ENCODE peak calls at places on chromosomes 5 and 9, in five cellular contexts. One of them, this sample, is unnamed.

GRCh38 chr5:180098991-180099732 is 27.6 kb upstream of the RNF130 start:
- DNase-seq in lung: peak
- DNase-seq in GM10248: no peak
- DNase-seq in coronary artery: peak
- DNase-seq in NCI-H748 treated with DMSO at 0.1 percent for 48 hours: no peak
- DNase-seq in this sample: peak

GRCh38 chr5:78699565-78700143 is 51.1 kb upstream of the LHFPL2 start:
- DNase-seq in NCI-H748 treated with DMSO at 0.1 percent for 48 hours: no peak
- DNase-seq in lung: no peak
- DNase-seq in GM10248: no peak
- DNase-seq in coronary artery: no peak
- DNase-seq in this sample: no peak

GRCh38 chr5:44707721-44708120 is 101.0 kb upstream of the MRPS30 start:
- DNase-seq in GM10248: no peak
- DNase-seq in lung: no peak
- DNase-seq in coronary artery: no peak
- DNase-seq in NCI-H748 treated with DMSO at 0.1 percent for 48 hours: no peak
- DNase-seq in this sample: no peak

GRCh38 chr5:156892223-156892622 is 42.1 kb downstream of the PPP1R2B start:
- DNase-seq in lung: no peak
- DNase-seq in GM10248: no peak
- DNase-seq in NCI-H748 treated with DMSO at 0.1 percent for 48 hours: no peak
- DNase-seq in coronary artery: no peak
- DNase-seq in this sample: no peak

GRCh38 chr9:124257865-124258764 is at the start of gene NEK6:
- DNase-seq in NCI-H748 treated with DMSO at 0.1 percent for 48 hours: no peak
- DNase-seq in GM10248: peak
- DNase-seq in lung: no peak
- DNase-seq in coronary artery: no peak
- DNase-seq in this sample: no peak

GRCh38 chr5:175696139-175696854 is 38.4 kb downstream of the HRH2 start:
- DNase-seq in GM10248: peak
- DNase-seq in lung: peak
- DNase-seq in coronary artery: no peak
- DNase-seq in NCI-H748 treated with DMSO at 0.1 percent for 48 hours: peak
- DNase-seq in this sample: no peak

GRCh38 chr5:2184024-2184362 is 301.3 kb upstream of the IRX4 start:
- DNase-seq in lung: no peak
- DNase-seq in NCI-H748 treated with DMSO at 0.1 percent for 48 hours: no peak
- DNase-seq in GM10248: no peak
- DNase-seq in coronary artery: peak
- DNase-seq in this sample: no peak

GRCh38 chr9:37255187-37255586 is 134.8 kb downstream of the ZCCHC7 start:
- DNase-seq in NCI-H748 treated with DMSO at 0.1 percent for 48 hours: no peak
- DNase-seq in lung: no peak
- DNase-seq in GM10248: no peak
- DNase-seq in coronary artery: no peak
- DNase-seq in this sample: no peak

GRCh38 chr5:118791986-118792734 is 196.2 kb downstream of the DTWD2 start:
- DNase-seq in GM10248: peak
- DNase-seq in coronary artery: no peak
- DNase-seq in lung: no peak
- DNase-seq in NCI-H748 treated with DMSO at 0.1 percent for 48 hours: peak
- DNase-seq in this sample: no peak

GRCh38 chr9:133031130-133031422 is 279 bp downstream of the GTF3C5 start:
- DNase-seq in GM10248: no peak
- DNase-seq in lung: no peak
- DNase-seq in coronary artery: no peak
- DNase-seq in NCI-H748 treated with DMSO at 0.1 percent for 48 hours: no peak
- DNase-seq in this sample: no peak

GRCh38 chr5:55865831-55866230 is 14.7 kb downstream of the IL31RA start:
- DNase-seq in NCI-H748 treated with DMSO at 0.1 percent for 48 hours: no peak
- DNase-seq in lung: no peak
- DNase-seq in GM10248: no peak
- DNase-seq in coronary artery: no peak
- DNase-seq in this sample: no peak

GRCh38 chr5:74042559-74043357 is 416.8 kb downstream of the ARHGEF28 start:
- DNase-seq in GM10248: no peak
- DNase-seq in lung: peak
- DNase-seq in NCI-H748 treated with DMSO at 0.1 percent for 48 hours: no peak
- DNase-seq in coronary artery: no peak
- DNase-seq in this sample: no peak

GRCh38 chr9:9996259-9996658 is 616.5 kb downstream of the PTPRD start:
- DNase-seq in GM10248: no peak
- DNase-seq in coronary artery: no peak
- DNase-seq in lung: no peak
- DNase-seq in NCI-H748 treated with DMSO at 0.1 percent for 48 hours: no peak
- DNase-seq in this sample: no peak

GRCh38 chr9:114308361-114308950 is 14.4 kb upstream of the ORM1 start:
- DNase-seq in coronary artery: peak
- DNase-seq in lung: no peak
- DNase-seq in NCI-H748 treated with DMSO at 0.1 percent for 48 hours: no peak
- DNase-seq in GM10248: no peak
- DNase-seq in this sample: peak

GRCh38 chr9:14924821-14925220 is 14.6 kb upstream of the FREM1 start:
- DNase-seq in NCI-H748 treated with DMSO at 0.1 percent for 48 hours: no peak
- DNase-seq in lung: no peak
- DNase-seq in coronary artery: no peak
- DNase-seq in GM10248: no peak
- DNase-seq in this sample: no peak

GRCh38 chr5:6873359-6873758 is 160.1 kb downstream of the TENT4A start:
- DNase-seq in lung: no peak
- DNase-seq in coronary artery: peak
- DNase-seq in NCI-H748 treated with DMSO at 0.1 percent for 48 hours: peak
- DNase-seq in GM10248: no peak
- DNase-seq in this sample: no peak

GRCh38 chr5:143207563-143208364 is 195.7 kb downstream of the NR3C1 start:
- DNase-seq in NCI-H748 treated with DMSO at 0.1 percent for 48 hours: peak
- DNase-seq in coronary artery: no peak
- DNase-seq in lung: no peak
- DNase-seq in GM10248: no peak
- DNase-seq in this sample: no peak

GRCh38 chr5:134564396-134564795 is 38.9 kb downstream of the JADE2 start:
- DNase-seq in GM10248: no peak
- DNase-seq in lung: no peak
- DNase-seq in NCI-H748 treated with DMSO at 0.1 percent for 48 hours: no peak
- DNase-seq in coronary artery: no peak
- DNase-seq in this sample: no peak

GRCh38 chr5:116032094-116032517 is at the start of gene ARL14EPL:
- DNase-seq in NCI-H748 treated with DMSO at 0.1 percent for 48 hours: no peak
- DNase-seq in GM10248: peak
- DNase-seq in lung: peak
- DNase-seq in coronary artery: no peak
- DNase-seq in this sample: no peak

GRCh38 chr9:127776919-127777280 is 1.6 kb downstream of the SH2D3C start:
- DNase-seq in NCI-H748 treated with DMSO at 0.1 percent for 48 hours: no peak
- DNase-seq in GM10248: no peak
- DNase-seq in lung: no peak
- DNase-seq in coronary artery: no peak
- DNase-seq in this sample: no peak

GRCh38 chr9:13970018-13970417 is 343.9 kb downstream of the NFIB start:
- DNase-seq in coronary artery: no peak
- DNase-seq in lung: no peak
- DNase-seq in GM10248: no peak
- DNase-seq in NCI-H748 treated with DMSO at 0.1 percent for 48 hours: no peak
- DNase-seq in this sample: no peak

GRCh38 chr5:173331956-173332479 is 3.8 kb upstream of the STC2 start:
- DNase-seq in lung: peak
- DNase-seq in NCI-H748 treated with DMSO at 0.1 percent for 48 hours: peak
- DNase-seq in GM10248: peak
- DNase-seq in coronary artery: peak
- DNase-seq in this sample: no peak

GRCh38 chr5:32002755-32003154 is 171.4 kb downstream of the GOLPH3 start:
- DNase-seq in NCI-H748 treated with DMSO at 0.1 percent for 48 hours: no peak
- DNase-seq in coronary artery: no peak
- DNase-seq in lung: no peak
- DNase-seq in GM10248: no peak
- DNase-seq in this sample: peak

GRCh38 chr9:130689937-130690700 is 3.5 kb upstream of the EXOSC2 start:
- DNase-seq in coronary artery: peak
- DNase-seq in GM10248: no peak
- DNase-seq in NCI-H748 treated with DMSO at 0.1 percent for 48 hours: peak
- DNase-seq in lung: peak
- DNase-seq in this sample: no peak

GRCh38 chr5:89229331-89230070 is 346.5 kb upstream of the MEF2C start:
- DNase-seq in coronary artery: no peak
- DNase-seq in NCI-H748 treated with DMSO at 0.1 percent for 48 hours: no peak
- DNase-seq in GM10248: no peak
- DNase-seq in lung: no peak
- DNase-seq in this sample: no peak

GRCh38 chr5:103263054-103263453 is 4.5 kb downstream of the MACIR start:
- DNase-seq in NCI-H748 treated with DMSO at 0.1 percent for 48 hours: no peak
- DNase-seq in coronary artery: no peak
- DNase-seq in lung: no peak
- DNase-seq in GM10248: no peak
- DNase-seq in this sample: no peak

GRCh38 chr5:146223179-146223578 is 19.8 kb downstream of the RBM27 start:
- DNase-seq in coronary artery: no peak
- DNase-seq in NCI-H748 treated with DMSO at 0.1 percent for 48 hours: no peak
- DNase-seq in GM10248: no peak
- DNase-seq in lung: no peak
- DNase-seq in this sample: no peak

GRCh38 chr5:154371687-154372086 is 74.1 kb upstream of the SAP30L start:
- DNase-seq in GM10248: no peak
- DNase-seq in NCI-H748 treated with DMSO at 0.1 percent for 48 hours: no peak
- DNase-seq in coronary artery: no peak
- DNase-seq in lung: no peak
- DNase-seq in this sample: no peak

GRCh38 chr9:91187311-91187964 is 174.3 kb downstream of the AUH start:
- DNase-seq in NCI-H748 treated with DMSO at 0.1 percent for 48 hours: no peak
- DNase-seq in GM10248: no peak
- DNase-seq in coronary artery: peak
- DNase-seq in lung: peak
- DNase-seq in this sample: no peak

GRCh38 chr5:139646912-139647391 is 1.2 kb upstream of the CXXC5 start:
- DNase-seq in lung: no peak
- DNase-seq in GM10248: no peak
- DNase-seq in NCI-H748 treated with DMSO at 0.1 percent for 48 hours: no peak
- DNase-seq in coronary artery: peak
- DNase-seq in this sample: no peak

GRCh38 chr5:164663223-164663989 is 1158.0 kb downstream of the MAT2B start:
- DNase-seq in GM10248: no peak
- DNase-seq in coronary artery: no peak
- DNase-seq in lung: no peak
- DNase-seq in NCI-H748 treated with DMSO at 0.1 percent for 48 hours: no peak
- DNase-seq in this sample: no peak

GRCh38 chr9:134644715-134645606 is 3.4 kb downstream of the COL5A1 start:
- DNase-seq in GM10248: no peak
- DNase-seq in lung: peak
- DNase-seq in NCI-H748 treated with DMSO at 0.1 percent for 48 hours: no peak
- DNase-seq in coronary artery: peak
- DNase-seq in this sample: no peak

GRCh38 chr5:146345578-146346366 is 7.1 kb downstream of the POU4F3 start:
- DNase-seq in GM10248: no peak
- DNase-seq in NCI-H748 treated with DMSO at 0.1 percent for 48 hours: no peak
- DNase-seq in lung: no peak
- DNase-seq in coronary artery: no peak
- DNase-seq in this sample: no peak

GRCh38 chr5:100406640-100407039 is 128.5 kb upstream of the FAM174A start:
- DNase-seq in lung: no peak
- DNase-seq in coronary artery: no peak
- DNase-seq in GM10248: no peak
- DNase-seq in NCI-H748 treated with DMSO at 0.1 percent for 48 hours: no peak
- DNase-seq in this sample: no peak

GRCh38 chr5:135568241-135568640 is 10.6 kb downstream of the CXCL14 start:
- DNase-seq in GM10248: no peak
- DNase-seq in lung: no peak
- DNase-seq in coronary artery: no peak
- DNase-seq in NCI-H748 treated with DMSO at 0.1 percent for 48 hours: no peak
- DNase-seq in this sample: no peak

GRCh38 chr5:34663771-34664496 is 7.8 kb downstream of the RAI14 start:
- DNase-seq in coronary artery: no peak
- DNase-seq in NCI-H748 treated with DMSO at 0.1 percent for 48 hours: no peak
- DNase-seq in lung: no peak
- DNase-seq in GM10248: no peak
- DNase-seq in this sample: no peak

GRCh38 chr5:96661101-96661840 is 905 bp upstream of the CAST start:
- DNase-seq in NCI-H748 treated with DMSO at 0.1 percent for 48 hours: no peak
- DNase-seq in coronary artery: no peak
- DNase-seq in lung: no peak
- DNase-seq in GM10248: peak
- DNase-seq in this sample: no peak

GRCh38 chr9:136700959-136701664 is 11.3 kb upstream of the DIPK1B start:
- DNase-seq in NCI-H748 treated with DMSO at 0.1 percent for 48 hours: no peak
- DNase-seq in lung: no peak
- DNase-seq in coronary artery: no peak
- DNase-seq in GM10248: peak
- DNase-seq in this sample: no peak

This sample was measured in mesenteric fat pad.